ENCODE peak calls at places on chromosomes 11 and 22, in seven cellular contexts. B, P, C, D, Y, N and O are unnamed samples. For H3K4me1 and H3K27me3, the result is how much of the 10 kb centered on the place peaks cover.

GRCh38 chr11:65639623-65640482 is 2.0 kb downstream of the SIPA1 start:
- DNase-seq in B (no peak), P (peak), C (peak), D (no peak), Y (no peak), N (no peak), O (peak)

GRCh38 chr11:34359548-34359891 is 1.7 kb upstream of the ABTB2 start:
- DNase-seq in B (no peak), P (no peak), C (no peak), D (no peak), Y (no peak), N (peak), O (no peak)

GRCh38 chr11:74726547-74727182 is 4.6 kb downstream of the CHRDL2 start:
- DNase-seq in B (peak), P (no peak), C (peak), D (peak), Y (peak), N (peak), O (peak)

GRCh38 chr22:33568934-33569496 is 351.3 kb downstream of the LARGE1 start:
- DNase-seq in B (no peak), P (no peak), C (no peak), D (no peak), Y (no peak), N (no peak), O (no peak)

GRCh38 chr11:47541070-47541469 is 11.9 kb downstream of the CELF1 start:
- DNase-seq in B (no peak), P (no peak), C (no peak), D (no peak), Y (no peak), N (no peak), O (no peak)

GRCh38 chr11:76408171-76408965 is 27.2 kb downstream of the GVQW3 start:
- DNase-seq in B (no peak), P (no peak), C (no peak), D (no peak), Y (no peak), N (no peak), O (no peak)

GRCh38 chr22:39994046-39994565 is 648 bp upstream of the FAM83F start:
- DNase-seq in B (no peak), P (no peak), C (no peak), D (no peak), Y (no peak), N (no peak), O (no peak)

GRCh38 chr11:120566176-120566575 is 54.6 kb downstream of the GRIK4 start:
- DNase-seq in B (no peak), P (no peak), C (no peak), D (no peak), Y (no peak), N (peak), O (no peak)

GRCh38 chr22:25777870-25778269 is 35.9 kb downstream of the MYO18B start:
- DNase-seq in B (no peak), P (peak), C (no peak), D (no peak), Y (no peak), N (peak), O (no peak)

GRCh38 chr11:36583667-36584066 is 10.6 kb upstream of the IFTAP start:
- DNase-seq in B (no peak), P (no peak), C (no peak), D (no peak), Y (no peak), N (no peak), O (no peak)

GRCh38 chr11:14644396-14645246 is 1.0 kb downstream of the PDE3B start:
- DNase-seq in B (no peak), P (no peak), C (peak), D (peak), Y (no peak), N (peak), O (peak)

GRCh38 chr11:90465553-90465952 is 242.7 kb upstream of the CHORDC1 start:
- DNase-seq in B (no peak), P (no peak), C (no peak), D (no peak), Y (no peak), N (no peak), O (no peak)

GRCh38 chr11:120622189-120622912 is 110.8 kb downstream of the GRIK4 start:
- DNase-seq in B (no peak), P (no peak), C (no peak), D (no peak), Y (no peak), N (no peak), O (no peak)

GRCh38 chr22:39821008-39821407 is 72.6 kb downstream of the ENTHD1 start:
- DNase-seq in B (no peak), P (no peak), C (no peak), D (no peak), Y (no peak), N (no peak), O (no peak)

GRCh38 chr11:95147364-95147905 is 57.8 kb downstream of the ENDOD1 start:
- DNase-seq in B (no peak), P (no peak), C (no peak), D (no peak), Y (no peak), N (peak), O (no peak)

GRCh38 chr11:125393331-125393730 is 102.7 kb downstream of the FEZ1 start:
- DNase-seq in B (no peak), P (no peak), C (no peak), D (no peak), Y (peak), N (no peak), O (no peak)

DNA sequence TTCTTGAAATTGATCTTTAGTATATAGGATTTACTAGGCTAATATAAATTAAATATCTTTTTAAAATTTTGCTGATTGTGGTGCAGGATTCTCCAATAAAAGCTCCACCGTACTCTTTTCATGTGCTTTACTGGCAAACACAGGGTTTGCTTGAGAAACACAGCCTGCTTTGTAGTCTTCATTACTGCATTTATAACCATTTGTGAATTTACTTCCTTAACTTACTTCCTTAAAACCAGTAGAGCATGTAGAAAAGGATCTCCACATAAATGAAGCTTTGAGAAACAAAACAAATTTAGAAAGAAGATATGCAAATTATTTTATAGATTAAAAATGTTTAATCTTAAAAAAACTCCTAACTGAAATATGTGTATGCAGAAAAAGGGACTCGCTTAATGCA is 28.8 kb downstream of the SWAP70 start:
- DNase-seq in B (no peak), P (no peak), C (no peak), D (no peak), Y (no peak), N (no peak), O (no peak)
- H3K4me1 ChIP-seq in B (half or more), P (under half), C (under half), D (under half), Y (half or more), N (under half), O (under half)

GRCh38 chr22:41915783-41916493 is 1.1 kb upstream of the SHISA8 start:
- DNase-seq in B (no peak), P (no peak), C (no peak), D (no peak), Y (no peak), N (no peak), O (no peak)
- H3K27me3 ChIP-seq in B (half or more), P (under half), C (half or more), D (under half), Y (half or more), N (under half), O (under half)

GRCh38 chr11:3000032-3000961 is 8.2 kb upstream of the NAP1L4 start:
- DNase-seq in B (no peak), P (no peak), C (peak), D (peak), Y (peak), N (no peak), O (peak)
- TF ChIP-seq POLR2A in B (no peak), P (peak), C (no peak), D (no peak), Y (no peak), N (no peak), O (no peak)

DNA sequence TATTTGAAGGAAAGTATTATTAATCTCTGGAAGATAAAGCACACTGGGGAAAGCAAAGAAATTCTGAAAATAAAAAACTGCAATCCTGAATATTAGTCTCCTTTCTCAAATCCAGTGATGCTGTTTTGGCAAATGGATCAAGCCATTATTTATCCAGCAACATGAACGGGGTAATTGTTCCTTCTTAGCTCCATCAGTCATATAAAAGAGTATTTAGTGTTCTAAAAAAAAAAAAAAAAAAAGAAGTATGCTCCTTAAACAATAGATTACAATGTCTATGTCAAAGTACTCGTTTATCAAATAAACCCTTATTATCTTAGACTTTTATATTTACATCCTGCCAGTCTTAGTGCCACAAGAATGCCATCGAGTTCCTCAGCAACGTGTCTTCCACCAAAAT is 1.3 kb downstream of the RDX start:
- DNase-seq in B (no peak), P (no peak), C (no peak), D (no peak), Y (no peak), N (no peak), O (no peak)
- H3K4me1 ChIP-seq in B (half or more), P (under half), C (under half), D (under half), Y (under half), N (half or more), O (half or more)

GRCh38 chr11:31794546-31794945 is 16.6 kb downstream of the PAX6 start:
- DNase-seq in B (no peak), P (no peak), C (no peak), D (no peak), Y (no peak), N (no peak), O (no peak)

GRCh38 chr11:31797227-31798056 is 13.7 kb downstream of the PAX6 start:
- DNase-seq in B (no peak), P (no peak), C (no peak), D (no peak), Y (no peak), N (no peak), O (peak)

GRCh38 chr11:31796523-31797226 is 14.4 kb downstream of the PAX6 start:
- DNase-seq in B (no peak), P (no peak), C (no peak), D (no peak), Y (no peak), N (no peak), O (no peak)

GRCh38 chr11:31798057-31799035 is 12.8 kb downstream of the PAX6 start:
- DNase-seq in B (no peak), P (no peak), C (no peak), D (no peak), Y (no peak), N (no peak), O (peak)

GRCh38 chr11:31795706-31796522 is 15.2 kb downstream of the PAX6 start:
- DNase-seq in B (no peak), P (no peak), C (no peak), D (no peak), Y (no peak), N (no peak), O (peak)
- H3K27me3 ChIP-seq in B (half or more), P (under half), C (half or more), D (under half), Y (under half), N (under half), O (under half)

GRCh38 chr11:67508486-67509121 is 642 bp upstream of the CDK2AP2 start:
- DNase-seq in B (peak), P (peak), C (peak), D (peak), Y (peak), N (peak), O (peak)

GRCh38 chr11:67510023-67510345 is 2.0 kb upstream of the CDK2AP2 start:
- DNase-seq in B (no peak), P (no peak), C (no peak), D (no peak), Y (no peak), N (no peak), O (no peak)

GRCh38 chr11:67507242-67507890 is 596 bp downstream of the CDK2AP2 start:
- DNase-seq in B (peak), P (no peak), C (peak), D (peak), Y (no peak), N (peak), O (no peak)

GRCh38 chr11:67506426-67507032 is 1.4 kb upstream of the PITPNM1 start:
- DNase-seq in B (no peak), P (no peak), C (peak), D (no peak), Y (peak), N (no peak), O (no peak)

DNA sequence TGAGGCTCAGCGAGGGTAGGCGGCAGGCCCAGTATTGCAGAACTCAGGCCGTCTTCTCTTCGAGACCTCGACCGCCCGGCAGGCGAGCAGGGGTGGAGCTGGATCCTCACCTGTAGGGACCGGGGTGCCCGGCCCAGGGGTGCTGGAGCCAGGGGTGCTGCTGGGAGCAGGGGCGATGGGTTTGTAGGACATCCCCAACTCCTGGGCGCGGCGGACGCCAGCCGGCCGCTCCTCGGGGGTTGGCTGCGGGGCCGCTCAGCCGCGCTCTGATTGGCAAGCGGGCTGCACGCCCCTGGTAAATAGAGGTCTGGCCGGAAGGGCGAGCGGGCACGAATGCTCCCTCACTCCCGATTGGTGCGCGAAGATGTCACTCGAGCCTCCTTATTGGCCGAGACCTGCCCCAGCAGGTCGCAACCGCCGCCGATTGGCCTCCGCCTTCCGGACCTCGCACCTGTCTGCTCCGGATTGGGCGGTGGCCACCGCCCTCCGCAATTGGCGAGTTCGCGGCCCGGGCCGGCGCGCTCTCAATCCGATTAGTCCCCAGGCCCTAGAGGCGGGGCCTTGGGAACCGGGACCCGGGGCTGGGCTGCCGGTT is at the start of gene CDK2AP2:
- DNase-seq in B (peak), P (peak), C (peak), D (peak), Y (peak), N (peak), O (peak)
- TF ChIP-seq POLR2A in B (peak), P (peak), C (peak), D (peak), Y (no peak), N (peak), O (peak)